ENCODE peak calls at places on chromosomes 1 and 21, in five cellular contexts. One of them, this sample, is unnamed.
A peak's percentile ranks its signal among the peaks of the same experiment; 100 is the strongest.

GRCh38 chr1:28259935-28260802 is 851 bp downstream of the SESN2 start:
- DNase-seq in bronchial epithelial cell: peak; percentile 79
- DNase-seq in upper lobe of right lung: peak; percentile 85
- DNase-seq in tibial artery: peak; percentile 76
- DNase-seq in Caco-2: peak; percentile 70
- DNase-seq in this sample: peak; percentile 63

GRCh38 chr1:84429231-84429630 is 30.9 kb downstream of the DNASE2B start:
- DNase-seq in tibial artery: no peak
- DNase-seq in upper lobe of right lung: no peak
- DNase-seq in Caco-2: no peak
- DNase-seq in bronchial epithelial cell: no peak
- DNase-seq in this sample: no peak

GRCh38 chr1:174682419-174683008 is 234.8 kb downstream of the GPR52 start:
- DNase-seq in Caco-2: no peak
- DNase-seq in tibial artery: no peak
- DNase-seq in upper lobe of right lung: no peak
- DNase-seq in bronchial epithelial cell: no peak
- DNase-seq in this sample: no peak

GRCh38 chr21:18940791-18941190 is 537.2 kb upstream of the TMPRSS15 start:
- DNase-seq in Caco-2: no peak
- DNase-seq in tibial artery: no peak
- DNase-seq in bronchial epithelial cell: no peak
- DNase-seq in upper lobe of right lung: no peak
- DNase-seq in this sample: no peak

GRCh38 chr1:166040223-166040622 is 126.6 kb downstream of the FAM78B start:
- DNase-seq in tibial artery: no peak
- DNase-seq in bronchial epithelial cell: no peak
- DNase-seq in Caco-2: no peak
- DNase-seq in upper lobe of right lung: no peak
- DNase-seq in this sample: no peak

GRCh38 chr1:109527846-109528245 is 11.8 kb upstream of the GPR61 start:
- DNase-seq in Caco-2: no peak
- DNase-seq in bronchial epithelial cell: no peak
- DNase-seq in upper lobe of right lung: no peak
- DNase-seq in tibial artery: no peak
- DNase-seq in this sample: no peak

GRCh38 chr1:217138173-217138838 is 415.1 kb upstream of the ESRRG start:
- DNase-seq in bronchial epithelial cell: no peak
- DNase-seq in tibial artery: no peak
- DNase-seq in Caco-2: no peak
- DNase-seq in upper lobe of right lung: no peak
- DNase-seq in this sample: no peak

GRCh38 chr1:159849972-159850371 is 12.5 kb downstream of the VSIG8 start:
- DNase-seq in bronchial epithelial cell: peak; percentile 89
- DNase-seq in Caco-2: no peak
- DNase-seq in tibial artery: no peak
- DNase-seq in upper lobe of right lung: no peak
- DNase-seq in this sample: no peak

GRCh38 chr1:16122361-16122881 is 33.4 kb downstream of the EPHA2 start:
- DNase-seq in Caco-2: no peak
- DNase-seq in bronchial epithelial cell: peak; percentile 44
- DNase-seq in tibial artery: no peak
- DNase-seq in upper lobe of right lung: no peak
- DNase-seq in this sample: no peak

GRCh38 chr1:65214340-65215027 is 66.5 kb downstream of the AK4 start:
- DNase-seq in tibial artery: no peak
- DNase-seq in Caco-2: no peak
- DNase-seq in bronchial epithelial cell: no peak
- DNase-seq in upper lobe of right lung: no peak
- DNase-seq in this sample: no peak

GRCh38 chr21:43599728-43600127 is 59.6 kb downstream of the HSF2BP start:
- DNase-seq in bronchial epithelial cell: no peak
- DNase-seq in upper lobe of right lung: no peak
- DNase-seq in Caco-2: no peak
- DNase-seq in tibial artery: no peak
- DNase-seq in this sample: no peak

GRCh38 chr1:1954831-1955441 is 35.9 kb upstream of the TMEM52 start:
- DNase-seq in bronchial epithelial cell: no peak
- DNase-seq in Caco-2: no peak
- DNase-seq in tibial artery: no peak
- DNase-seq in upper lobe of right lung: no peak
- DNase-seq in this sample: no peak

GRCh38 chr1:236523704-236524141 is at the start of gene LGALS8:
- DNase-seq in tibial artery: peak; percentile 90
- DNase-seq in upper lobe of right lung: peak; percentile 95
- DNase-seq in bronchial epithelial cell: peak; percentile 64
- DNase-seq in Caco-2: peak; percentile 74
- DNase-seq in this sample: peak; percentile 75

GRCh38 chr1:110004583-110004982 is 20.0 kb downstream of the AHCYL1 start:
- DNase-seq in bronchial epithelial cell: peak; percentile 42
- DNase-seq in tibial artery: no peak
- DNase-seq in Caco-2: no peak
- DNase-seq in upper lobe of right lung: no peak
- DNase-seq in this sample: no peak

GRCh38 chr1:53899206-53899628 is 5.2 kb downstream of the DIO1 start:
- DNase-seq in Caco-2: no peak
- DNase-seq in upper lobe of right lung: no peak
- DNase-seq in tibial artery: no peak
- DNase-seq in bronchial epithelial cell: no peak
- DNase-seq in this sample: no peak

GRCh38 chr1:18511469-18511997 is 30.8 kb downstream of the KLHDC7A start:
- DNase-seq in Caco-2: no peak
- DNase-seq in tibial artery: no peak
- DNase-seq in upper lobe of right lung: no peak
- DNase-seq in bronchial epithelial cell: no peak
- DNase-seq in this sample: no peak

GRCh38 chr1:24344090-24344742 is 25.1 kb downstream of the GRHL3 start:
- DNase-seq in tibial artery: no peak
- DNase-seq in upper lobe of right lung: no peak
- DNase-seq in bronchial epithelial cell: no peak
- DNase-seq in Caco-2: no peak
- DNase-seq in this sample: no peak

GRCh38 chr1:64974288-64974825 is 8.0 kb upstream of the JAK1 start:
- DNase-seq in bronchial epithelial cell: no peak
- DNase-seq in Caco-2: no peak
- DNase-seq in upper lobe of right lung: no peak
- DNase-seq in tibial artery: no peak
- DNase-seq in this sample: no peak

GRCh38 chr1:173395762-173396161 is 81.4 kb upstream of the PRDX6 start:
- DNase-seq in Caco-2: no peak
- DNase-seq in bronchial epithelial cell: peak; percentile 39
- DNase-seq in tibial artery: no peak
- DNase-seq in upper lobe of right lung: no peak
- DNase-seq in this sample: peak; percentile 7

GRCh38 chr1:119462964-119463363 is 44.0 kb upstream of the HSD3B1 start:
- DNase-seq in tibial artery: no peak
- DNase-seq in Caco-2: no peak
- DNase-seq in bronchial epithelial cell: no peak
- DNase-seq in upper lobe of right lung: no peak
- DNase-seq in this sample: no peak

GRCh38 chr1:184524248-184524647 is 137.4 kb downstream of the C1orf21 start:
- DNase-seq in tibial artery: no peak
- DNase-seq in Caco-2: no peak
- DNase-seq in upper lobe of right lung: no peak
- DNase-seq in bronchial epithelial cell: peak; percentile 38
- DNase-seq in this sample: peak; percentile 3

GRCh38 chr1:111242805-111243523 is 15.5 kb downstream of the CHI3L2 start:
- DNase-seq in bronchial epithelial cell: no peak
- DNase-seq in tibial artery: no peak
- DNase-seq in upper lobe of right lung: no peak
- DNase-seq in Caco-2: no peak
- DNase-seq in this sample: no peak
- TF ChIP-seq CTCF in bronchial epithelial cell: no peak
- TF ChIP-seq CTCF in tibial artery: no peak
- TF ChIP-seq CTCF in upper lobe of right lung: no peak
- TF ChIP-seq CTCF in Caco-2: no peak
- TF ChIP-seq CTCF in this sample: no peak

DNA sequence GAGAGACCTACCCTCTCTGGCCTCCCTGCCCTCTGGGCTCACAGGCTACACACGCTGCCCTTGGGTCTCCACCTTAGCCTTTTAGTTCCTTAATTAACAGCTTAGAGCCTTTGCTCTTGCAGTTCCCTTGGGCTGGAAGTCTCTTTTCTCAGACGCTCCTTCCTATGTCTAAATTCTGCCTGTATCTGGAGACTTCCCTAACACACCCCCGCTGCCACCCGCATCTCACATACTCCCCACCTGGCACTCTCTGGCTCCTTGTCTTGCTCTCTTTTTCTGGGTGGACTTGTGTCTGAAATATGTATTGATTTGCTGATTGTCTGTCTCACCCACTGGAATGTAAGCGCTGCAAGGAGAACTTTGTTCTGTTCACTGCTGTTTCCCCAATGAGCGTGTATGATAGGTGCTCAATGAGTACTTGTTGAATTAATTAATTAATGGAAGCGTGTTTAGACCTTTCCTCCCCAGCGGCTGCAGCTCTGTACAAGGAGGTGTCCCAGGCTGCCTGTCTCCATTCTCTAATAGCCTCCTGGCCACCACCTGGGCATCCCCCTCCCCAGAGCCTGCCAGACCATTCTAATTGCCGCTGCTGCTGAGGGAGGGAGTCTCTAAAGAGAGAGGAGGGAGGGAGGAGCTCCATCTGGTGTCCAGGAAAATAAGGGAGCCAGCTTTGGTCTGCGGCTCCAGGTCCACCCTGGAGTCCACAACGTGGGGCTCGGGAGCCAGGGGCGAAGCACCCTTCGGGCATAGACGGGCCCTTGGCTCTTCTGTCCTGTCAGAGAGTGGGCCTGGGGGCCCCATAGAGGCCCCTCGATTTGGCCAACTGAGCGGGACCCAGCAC is 95.3 kb downstream of the RNF220 start:
- DNase-seq in tibial artery: no peak
- DNase-seq in Caco-2: peak; percentile 17
- DNase-seq in upper lobe of right lung: no peak
- DNase-seq in bronchial epithelial cell: no peak
- DNase-seq in this sample: no peak
- TF ChIP-seq CTCF in tibial artery: peak; percentile 37
- TF ChIP-seq CTCF in Caco-2: no peak
- TF ChIP-seq CTCF in upper lobe of right lung: peak; percentile 29
- TF ChIP-seq CTCF in bronchial epithelial cell: peak; percentile 30
- TF ChIP-seq CTCF in this sample: no peak

DNA sequence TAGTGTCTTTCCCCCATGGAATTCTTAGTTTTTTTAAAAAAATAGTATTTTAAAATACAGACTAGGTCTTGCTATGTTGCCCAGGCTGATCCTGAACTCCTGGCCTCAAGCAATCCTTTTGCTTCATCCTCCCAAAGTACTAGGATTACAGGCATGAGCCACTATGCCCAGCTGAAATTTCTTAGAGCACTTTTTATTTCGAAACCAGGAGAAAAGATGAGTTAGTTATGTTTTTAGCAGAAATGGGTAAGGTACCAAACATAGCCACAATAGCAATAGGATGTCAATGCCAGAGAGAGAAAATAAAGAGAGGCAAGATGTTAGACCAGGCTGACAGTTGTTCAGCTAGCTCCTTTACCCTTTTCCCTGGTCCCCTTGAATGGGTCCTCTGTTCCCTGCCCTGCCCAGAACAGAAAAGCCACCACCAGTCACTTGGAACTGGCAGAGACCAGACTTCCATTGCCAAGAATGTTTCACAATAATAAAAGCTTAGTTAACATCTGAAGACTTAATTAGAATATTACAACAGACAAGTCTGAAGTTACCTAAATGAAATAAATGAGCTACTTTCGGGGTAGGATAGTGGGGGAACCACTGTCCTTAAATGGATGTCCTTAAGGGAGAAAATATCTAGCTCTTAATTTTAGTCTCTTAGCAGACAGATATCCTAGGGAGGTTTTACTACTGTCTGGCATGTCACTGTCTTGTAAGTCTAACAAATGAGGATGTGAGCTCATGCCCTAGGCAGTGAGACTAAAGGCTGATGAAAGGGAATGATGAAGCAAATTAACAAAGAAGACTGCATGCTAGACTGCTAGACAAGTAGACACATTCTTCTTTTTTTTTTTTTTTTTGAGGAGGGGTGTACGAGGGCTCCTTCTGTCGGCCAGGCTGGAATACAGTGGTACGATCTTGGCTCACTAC is 54.2 kb downstream of the ABL2 start:
- DNase-seq in bronchial epithelial cell: peak; percentile 63
- DNase-seq in upper lobe of right lung: no peak
- DNase-seq in Caco-2: no peak
- DNase-seq in tibial artery: no peak
- DNase-seq in this sample: no peak
- TF ChIP-seq CTCF in bronchial epithelial cell: no peak
- TF ChIP-seq CTCF in upper lobe of right lung: no peak
- TF ChIP-seq CTCF in Caco-2: no peak
- TF ChIP-seq CTCF in tibial artery: no peak
- TF ChIP-seq CTCF in this sample: no peak

GRCh38 chr1:245863566-245864184 is 643.4 kb downstream of the SMYD3 start:
- DNase-seq in bronchial epithelial cell: no peak
- DNase-seq in tibial artery: no peak
- DNase-seq in Caco-2: no peak
- DNase-seq in upper lobe of right lung: no peak
- DNase-seq in this sample: no peak

GRCh38 chr1:245859510-245860114 is 647.5 kb downstream of the SMYD3 start:
- DNase-seq in upper lobe of right lung: no peak
- DNase-seq in bronchial epithelial cell: peak; percentile 87
- DNase-seq in Caco-2: no peak
- DNase-seq in tibial artery: no peak
- DNase-seq in this sample: peak; percentile 31

GRCh38 chr1:245858683-245859509 is 648.2 kb downstream of the SMYD3 start:
- DNase-seq in bronchial epithelial cell: peak; percentile 49
- DNase-seq in Caco-2: peak; percentile 10
- DNase-seq in tibial artery: no peak
- DNase-seq in upper lobe of right lung: no peak
- DNase-seq in this sample: no peak

GRCh38 chr1:245862812-245863540 is 644.1 kb downstream of the SMYD3 start:
- DNase-seq in bronchial epithelial cell: no peak
- DNase-seq in tibial artery: no peak
- DNase-seq in upper lobe of right lung: no peak
- DNase-seq in Caco-2: no peak
- DNase-seq in this sample: no peak

DNA sequence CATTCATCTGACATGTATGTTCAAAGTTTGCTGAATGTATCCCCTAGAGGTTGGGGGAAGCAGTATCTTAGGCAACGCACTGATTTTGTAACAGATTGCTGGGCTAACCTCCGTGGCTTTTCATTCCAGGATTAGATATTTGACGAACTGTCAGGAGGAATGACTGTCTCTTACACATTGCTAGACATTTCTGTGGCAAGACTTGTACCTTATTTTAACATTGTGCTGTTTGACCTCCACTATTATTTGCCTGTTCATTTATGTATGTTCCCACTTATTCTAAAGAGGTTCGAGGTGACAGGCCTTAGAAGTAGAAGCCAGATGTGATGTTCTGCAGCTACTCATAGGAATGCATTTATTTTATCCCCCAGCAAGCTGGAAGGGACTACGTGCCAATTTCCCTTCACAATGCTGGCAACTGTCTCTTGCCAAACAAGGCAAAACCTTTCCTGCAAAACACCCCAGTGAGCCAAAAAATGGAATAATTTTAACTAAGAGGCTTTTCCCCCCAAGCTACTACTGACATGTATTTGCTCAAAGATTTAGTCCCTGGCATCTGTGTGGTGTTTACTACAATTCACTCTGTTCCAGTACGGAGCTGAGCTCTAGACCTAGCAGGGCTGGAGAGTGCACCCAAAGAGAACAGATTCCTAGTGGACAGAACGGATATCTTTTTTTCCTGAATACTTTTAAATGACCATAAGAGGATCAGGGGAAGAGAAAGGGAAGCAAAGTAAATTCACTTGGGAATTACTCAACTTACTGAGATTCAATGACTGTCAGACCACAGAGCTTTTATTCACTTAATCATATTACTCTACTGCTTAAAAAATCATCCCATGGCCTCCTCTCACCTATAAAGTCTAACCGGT is 646.2 kb downstream of the SMYD3 start:
- DNase-seq in bronchial epithelial cell: no peak
- DNase-seq in Caco-2: no peak
- DNase-seq in tibial artery: no peak
- DNase-seq in upper lobe of right lung: no peak
- DNase-seq in this sample: no peak
- TF ChIP-seq CTCF in bronchial epithelial cell: no peak
- TF ChIP-seq CTCF in Caco-2: no peak
- TF ChIP-seq CTCF in tibial artery: no peak
- TF ChIP-seq CTCF in upper lobe of right lung: no peak
- TF ChIP-seq CTCF in this sample: no peak